ENCODE peak calls at places on chromosomes 5 and 9, in four cellular contexts. One of them, this sample, is unnamed.

GRCh38 chr9:121299467-121300282 is 31.7 kb downstream of the GSN start:
- DNase-seq in SW480: peak
- DNase-seq in activated T-cell treated with anti-CD3 and anti-CD28 coated beads for 1 hour: no peak
- DNase-seq in left colon: peak
- DNase-seq in this sample: peak

GRCh38 chr5:174311531-174312269 is 266.2 kb downstream of the NSG2 start:
- DNase-seq in left colon: no peak
- DNase-seq in SW480: peak
- DNase-seq in activated T-cell treated with anti-CD3 and anti-CD28 coated beads for 1 hour: peak
- DNase-seq in this sample: peak

GRCh38 chr9:117546894-117547293 is 132.0 kb upstream of the ASTN2 start:
- DNase-seq in left colon: peak
- DNase-seq in activated T-cell treated with anti-CD3 and anti-CD28 coated beads for 1 hour: no peak
- DNase-seq in SW480: peak
- DNase-seq in this sample: no peak

GRCh38 chr5:142391031-142391872 is 66.4 kb upstream of the SPRY4 start:
- DNase-seq in left colon: no peak
- DNase-seq in activated T-cell treated with anti-CD3 and anti-CD28 coated beads for 1 hour: no peak
- DNase-seq in SW480: no peak
- DNase-seq in this sample: no peak

GRCh38 chr5:154478752-154479159 is 729 bp upstream of the HAND1 start:
- DNase-seq in SW480: no peak
- DNase-seq in activated T-cell treated with anti-CD3 and anti-CD28 coated beads for 1 hour: no peak
- DNase-seq in left colon: no peak
- DNase-seq in this sample: no peak

GRCh38 chr5:87541033-87541432 is 128.3 kb upstream of the CCNH start:
- DNase-seq in SW480: peak
- DNase-seq in activated T-cell treated with anti-CD3 and anti-CD28 coated beads for 1 hour: no peak
- DNase-seq in left colon: peak
- DNase-seq in this sample: peak

GRCh38 chr5:102668220-102668930 is 86.7 kb upstream of the PAM start:
- DNase-seq in SW480: no peak
- DNase-seq in activated T-cell treated with anti-CD3 and anti-CD28 coated beads for 1 hour: no peak
- DNase-seq in left colon: no peak
- DNase-seq in this sample: no peak

GRCh38 chr9:72588336-72588735 is 66.9 kb downstream of the TMC1 start:
- DNase-seq in left colon: no peak
- DNase-seq in activated T-cell treated with anti-CD3 and anti-CD28 coated beads for 1 hour: no peak
- DNase-seq in SW480: no peak
- DNase-seq in this sample: no peak

GRCh38 chr9:89664896-89665329 is 60.1 kb downstream of the GADD45G start:
- DNase-seq in activated T-cell treated with anti-CD3 and anti-CD28 coated beads for 1 hour: no peak
- DNase-seq in left colon: peak
- DNase-seq in SW480: no peak
- DNase-seq in this sample: peak

GRCh38 chr9:134678206-134678605 is 36.6 kb downstream of the COL5A1 start:
- DNase-seq in SW480: no peak
- DNase-seq in left colon: no peak
- DNase-seq in activated T-cell treated with anti-CD3 and anti-CD28 coated beads for 1 hour: no peak
- DNase-seq in this sample: no peak

GRCh38 chr5:150636391-150637244 is 3.8 kb upstream of the SYNPO start:
- DNase-seq in SW480: peak
- DNase-seq in left colon: no peak
- DNase-seq in activated T-cell treated with anti-CD3 and anti-CD28 coated beads for 1 hour: no peak
- DNase-seq in this sample: peak

GRCh38 chr9:138072897-138073296 is 195.3 kb downstream of the CACNA1B start:
- DNase-seq in left colon: no peak
- DNase-seq in activated T-cell treated with anti-CD3 and anti-CD28 coated beads for 1 hour: no peak
- DNase-seq in SW480: no peak
- DNase-seq in this sample: no peak

GRCh38 chr5:137856916-137857862 is 10.5 kb upstream of the MYOT start:
- DNase-seq in SW480: no peak
- DNase-seq in activated T-cell treated with anti-CD3 and anti-CD28 coated beads for 1 hour: no peak
- DNase-seq in left colon: no peak
- DNase-seq in this sample: no peak

GRCh38 chr5:74357827-74358226 is 282.7 kb downstream of the ENC1 start:
- DNase-seq in SW480: peak
- DNase-seq in activated T-cell treated with anti-CD3 and anti-CD28 coated beads for 1 hour: no peak
- DNase-seq in left colon: no peak
- DNase-seq in this sample: no peak

GRCh38 chr5:96142184-96142781 is 180.6 kb upstream of the ELL2 start:
- DNase-seq in left colon: no peak
- DNase-seq in SW480: no peak
- DNase-seq in activated T-cell treated with anti-CD3 and anti-CD28 coated beads for 1 hour: no peak
- DNase-seq in this sample: no peak

GRCh38 chr5:176355400-176356178 is 6.0 kb downstream of the KIAA1191 start:
- DNase-seq in left colon: no peak
- DNase-seq in activated T-cell treated with anti-CD3 and anti-CD28 coated beads for 1 hour: no peak
- DNase-seq in SW480: no peak
- DNase-seq in this sample: no peak

GRCh38 chr9:78685471-78685870 is 388.5 kb downstream of the PSAT1 start:
- DNase-seq in SW480: no peak
- DNase-seq in activated T-cell treated with anti-CD3 and anti-CD28 coated beads for 1 hour: no peak
- DNase-seq in left colon: no peak
- DNase-seq in this sample: no peak

GRCh38 chr9:113471566-113471965 is 8.0 kb downstream of the RGS3 start:
- DNase-seq in activated T-cell treated with anti-CD3 and anti-CD28 coated beads for 1 hour: no peak
- DNase-seq in left colon: no peak
- DNase-seq in SW480: no peak
- DNase-seq in this sample: no peak

GRCh38 chr9:6667633-6668280 is 22.2 kb upstream of the GLDC start:
- DNase-seq in left colon: no peak
- DNase-seq in activated T-cell treated with anti-CD3 and anti-CD28 coated beads for 1 hour: no peak
- DNase-seq in SW480: peak
- DNase-seq in this sample: no peak

GRCh38 chr5:78511116-78511906 is 137.3 kb downstream of the LHFPL2 start:
- DNase-seq in activated T-cell treated with anti-CD3 and anti-CD28 coated beads for 1 hour: no peak
- DNase-seq in SW480: no peak
- DNase-seq in left colon: peak
- DNase-seq in this sample: no peak

GRCh38 chr9:135010921-135011320 is 76.5 kb upstream of the OLFM1 start:
- DNase-seq in activated T-cell treated with anti-CD3 and anti-CD28 coated beads for 1 hour: no peak
- DNase-seq in SW480: no peak
- DNase-seq in left colon: no peak
- DNase-seq in this sample: no peak

GRCh38 chr5:114237766-114238165 is 124.1 kb upstream of the KCNN2 start:
- DNase-seq in SW480: peak
- DNase-seq in activated T-cell treated with anti-CD3 and anti-CD28 coated beads for 1 hour: no peak
- DNase-seq in left colon: no peak
- DNase-seq in this sample: no peak

GRCh38 chr9:91126761-91127420 is 234.8 kb downstream of the AUH start:
- DNase-seq in left colon: no peak
- DNase-seq in activated T-cell treated with anti-CD3 and anti-CD28 coated beads for 1 hour: no peak
- DNase-seq in SW480: no peak
- DNase-seq in this sample: no peak

GRCh38 chr9:87350915-87351314 is 146.8 kb upstream of the DAPK1 start:
- DNase-seq in left colon: no peak
- DNase-seq in SW480: no peak
- DNase-seq in activated T-cell treated with anti-CD3 and anti-CD28 coated beads for 1 hour: no peak
- DNase-seq in this sample: no peak

GRCh38 chr5:135163964-135164363 is 129.9 kb upstream of the PITX1 start:
- DNase-seq in SW480: no peak
- DNase-seq in left colon: no peak
- DNase-seq in activated T-cell treated with anti-CD3 and anti-CD28 coated beads for 1 hour: no peak
- DNase-seq in this sample: no peak

GRCh38 chr5:113059232-113059805 is 82.7 kb downstream of the DCP2 start:
- DNase-seq in activated T-cell treated with anti-CD3 and anti-CD28 coated beads for 1 hour: no peak
- DNase-seq in SW480: no peak
- DNase-seq in left colon: no peak
- DNase-seq in this sample: no peak

GRCh38 chr5:176543428-176544182 is 5.5 kb upstream of the CDHR2 start:
- DNase-seq in left colon: peak
- DNase-seq in SW480: peak
- DNase-seq in activated T-cell treated with anti-CD3 and anti-CD28 coated beads for 1 hour: peak
- DNase-seq in this sample: peak

GRCh38 chr5:83562207-83562606 is 90.7 kb downstream of the VCAN start:
- DNase-seq in activated T-cell treated with anti-CD3 and anti-CD28 coated beads for 1 hour: no peak
- DNase-seq in left colon: no peak
- DNase-seq in SW480: no peak
- DNase-seq in this sample: no peak

This sample was measured in breast epithelium.